ENCODE peak calls at places on chromosomes 12 and 14, in ten cellular contexts. Z is stimulated activated CD4-positive, alpha-beta T cell treated with anti-CD3 and anti-CD28 coated beads, TNF-alpha, amount 100 ng/mL, for 4 hours; Q is KBM-7; V is sciatic nerve; S is prostate gland; N is aorta; X is endothelial cell; K is iPS-NIHi11; T is fibroblast of lung; D is RWPE1. J is an unnamed sample.

GRCh38 chr12:128178971-128179370 is 88.0 kb upstream of the TMEM132C start:
- DNase-seq in Z (no peak), Q (no peak), V (no peak), S (no peak), N (no peak), X (no peak), K (no peak), T (no peak), D (peak), J (no peak)

GRCh38 chr12:122368361-122369073 is 54.0 kb downstream of the CLIP1 start:
- DNase-seq in Z (no peak), Q (no peak), V (peak), S (no peak), N (no peak), X (no peak), K (no peak), T (peak), D (no peak), J (no peak)

GRCh38 chr12:67193705-67194104 is 75.5 kb upstream of the CAND1 start:
- DNase-seq in Z (no peak), Q (peak), V (no peak), S (no peak), N (no peak), X (peak), K (peak), T (peak), D (peak), J (peak)

GRCh38 chr14:22386924-22387775 is 201.9 kb downstream of the DAD1 start:
- DNase-seq in Z (no peak), Q (peak), V (peak), S (peak), N (no peak), X (peak), K (peak), T (peak), D (peak), J (peak)

GRCh38 chr12:128026696-128027574 is 240.0 kb upstream of the TMEM132C start:
- DNase-seq in Z (no peak), Q (no peak), V (no peak), S (no peak), N (no peak), X (no peak), K (no peak), T (no peak), D (no peak), J (no peak)

GRCh38 chr14:94386085-94387031 is 2.0 kb downstream of the SERPINA1 start:
- DNase-seq in Z (no peak), Q (no peak), V (no peak), S (no peak), N (no peak), X (no peak), K (no peak), T (no peak), D (no peak), J (no peak)

GRCh38 chr14:22837059-22837749 is 819 bp downstream of the MMP14 start:
- DNase-seq in Z (no peak), Q (no peak), V (peak), S (no peak), N (peak), X (no peak), K (no peak), T (peak), D (no peak), J (no peak)

GRCh38 chr14:24296341-24297157 is 3.0 kb downstream of the DHRS1 start:
- DNase-seq in Z (peak), Q (peak), V (peak), S (peak), N (no peak), X (peak), K (peak), T (peak), D (peak), J (peak)

GRCh38 chr12:31715283-31715825 is 13.5 kb downstream of the AMN1 start:
- DNase-seq in Z (no peak), Q (peak), V (no peak), S (no peak), N (no peak), X (no peak), K (no peak), T (peak), D (no peak), J (no peak)

GRCh38 chr12:89305373-89305772 is 46.9 kb downstream of the DUSP6 start:
- DNase-seq in Z (no peak), Q (no peak), V (no peak), S (no peak), N (no peak), X (no peak), K (no peak), T (no peak), D (no peak), J (no peak)

GRCh38 chr14:32593290-32593942 is 264.3 kb downstream of the AKAP6 start:
- DNase-seq in Z (no peak), Q (no peak), V (no peak), S (no peak), N (no peak), X (no peak), K (no peak), T (peak), D (no peak), J (no peak)

GRCh38 chr12:121933522-121934317 is 15.3 kb downstream of the CFAP251 start:
- DNase-seq in Z (no peak), Q (no peak), V (no peak), S (no peak), N (no peak), X (peak), K (peak), T (no peak), D (peak), J (peak)

GRCh38 chr12:46160081-46160980 is 108.5 kb downstream of the SLC38A1 start:
- DNase-seq in Z (no peak), Q (peak), V (no peak), S (peak), N (no peak), X (no peak), K (peak), T (peak), D (peak), J (no peak)

GRCh38 chr12:48109424-48109823 is 3.5 kb upstream of the SENP1 start:
- DNase-seq in Z (no peak), Q (no peak), V (no peak), S (no peak), N (no peak), X (no peak), K (no peak), T (no peak), D (no peak), J (no peak)